ENCODE peak calls at places on chromosomes 4 and X, in seven cellular contexts. H is IMR-90, C is mesendoderm, D is mesenchymal stem cell, X is H1, Q is H9, K is trophoblast cell. W is an unnamed sample.

GRCh38 chr4:171025776-171026175 is 787.4 kb upstream of the GALNTL6 start:
- DNase-seq in H (no peak), C (no peak), D (peak; percentile 4), X (no peak), Q (no peak), K (no peak), W (no peak)

GRCh38 chr4:576245-576821 is at the start of gene TMEM271:
- DNase-seq in H (no peak), C (peak; percentile 50), D (no peak), X (no peak), Q (no peak), K (no peak), W (no peak)

GRCh38 chrX:120731386-120731785 is 101.5 kb upstream of the C1GALT1C1 start:
- DNase-seq in H (no peak), C (no peak), D (no peak), X (no peak), Q (no peak), K (no peak), W (no peak)

GRCh38 chr4:38132140-38132673 is 172.0 kb downstream of the PTTG2 start:
- DNase-seq in H (peak; percentile 99), C (peak; percentile 91), D (peak; percentile 100), X (no peak), Q (no peak), K (peak; percentile 75), W (no peak)

GRCh38 chr4:122469457-122469856 is 12.9 kb upstream of the IL2 start:
- DNase-seq in H (no peak), C (no peak), D (no peak), X (no peak), Q (no peak), K (no peak), W (no peak)

GRCh38 chr4:158805628-158806471 is 37.0 kb downstream of the FNIP2 start:
- DNase-seq in H (no peak), C (no peak), D (peak; percentile 79), X (no peak), Q (no peak), K (peak; percentile 81), W (no peak)

GRCh38 chr4:139242511-139243051 is 37.4 kb downstream of the MGARP start:
- DNase-seq in H (peak; percentile 62), C (no peak), D (peak; percentile 72), X (no peak), Q (no peak), K (no peak), W (no peak)

GRCh38 chr4:27357283-27357682 is 496.6 kb downstream of the STIM2 start:
- DNase-seq in H (no peak), C (peak; percentile 17), D (peak; percentile 6), X (no peak), Q (no peak), K (no peak), W (no peak)

GRCh38 chr4:9999956-10000551 is 21.2 kb downstream of the SLC2A9 start:
- DNase-seq in H (peak; percentile 17), C (no peak), D (no peak), X (no peak), Q (no peak), K (peak; percentile 84), W (no peak)

GRCh38 chr4:4866833-4867744 is 7.6 kb downstream of the MSX1 start:
- DNase-seq in H (no peak), C (peak; percentile 85), D (peak; percentile 21), X (no peak), Q (peak; percentile 79), K (no peak), W (no peak)

GRCh38 chrX:136880003-136880451 is 498 bp downstream of the RBMX start:
- DNase-seq in H (no peak), C (peak; percentile 31), D (peak; percentile 37), X (no peak), Q (no peak), K (peak; percentile 80), W (no peak)

GRCh38 chrX:130788786-130789581 is 114.0 kb downstream of the ENOX2 start:
- DNase-seq in H (peak; percentile 3), C (no peak), D (no peak), X (no peak), Q (no peak), K (no peak), W (no peak)

GRCh38 chr4:166121897-166122296 is 248.9 kb downstream of the TLL1 start:
- DNase-seq in H (no peak), C (peak; percentile 1), D (no peak), X (no peak), Q (no peak), K (no peak), W (no peak)

GRCh38 chrX:13752141-13752540 is 17.6 kb downstream of the OFD1 start:
- DNase-seq in H (no peak), C (no peak), D (no peak), X (no peak), Q (no peak), K (no peak), W (no peak)

GRCh38 chrX:150543230-150544155 is 24.9 kb upstream of the MTM1 start:
- DNase-seq in H (no peak), C (no peak), D (no peak), X (no peak), Q (no peak), K (no peak), W (no peak)

GRCh38 chrX:47697171-47697570 is 38.2 kb upstream of the UXT start:
- DNase-seq in H (no peak), C (no peak), D (no peak), X (no peak), Q (no peak), K (peak; percentile 47), W (no peak)

GRCh38 chrX:136666088-136666487 is 18.1 kb downstream of the CD40LG start:
- DNase-seq in H (no peak), C (no peak), D (no peak), X (no peak), Q (no peak), K (no peak), W (no peak)

DNA sequence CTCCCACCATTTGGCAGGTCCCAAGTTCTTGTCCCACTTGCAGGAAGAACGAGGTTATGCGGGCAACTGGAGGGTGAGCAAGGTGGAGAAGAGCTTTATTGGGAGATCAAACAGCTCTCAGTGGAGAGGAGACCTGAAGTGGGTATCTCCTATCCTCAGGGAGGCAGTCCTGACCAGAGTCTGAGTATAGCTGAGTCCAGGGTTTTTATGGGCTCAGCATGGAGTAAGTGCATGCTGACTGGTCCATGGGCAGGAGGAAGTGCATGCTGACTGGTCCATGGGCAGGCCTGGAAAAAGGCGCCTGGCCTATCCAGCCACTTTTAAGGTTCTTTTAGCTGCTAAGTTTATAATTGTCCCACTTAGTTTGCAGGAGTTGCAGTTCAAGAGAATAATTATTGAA is 7.4 kb upstream of the HNRNPD start:
- DNase-seq in H (no peak), C (peak; percentile 30), D (no peak), X (no peak), Q (no peak), K (no peak), W (no peak)
- H3K18ac ChIP-seq in H (no peak overlapping the region), C (no peak overlapping the region), D (no peak overlapping the region), X (no peak overlapping the region), Q (no peak overlapping the region), K (no peak overlapping the region), W (no peak overlapping the region)

GRCh38 chr4:127256500-127256899 is 376.3 kb upstream of the INTU start:
- DNase-seq in H (no peak), C (no peak), D (no peak), X (no peak), Q (no peak), K (no peak), W (no peak)
- H2BK5ac ChIP-seq in H (no peak overlapping the region), C (no peak overlapping the region), D (no peak overlapping the region), X (no peak overlapping the region), Q (no peak overlapping the region), K (no peak overlapping the region), W (no peak overlapping the region)

DNA sequence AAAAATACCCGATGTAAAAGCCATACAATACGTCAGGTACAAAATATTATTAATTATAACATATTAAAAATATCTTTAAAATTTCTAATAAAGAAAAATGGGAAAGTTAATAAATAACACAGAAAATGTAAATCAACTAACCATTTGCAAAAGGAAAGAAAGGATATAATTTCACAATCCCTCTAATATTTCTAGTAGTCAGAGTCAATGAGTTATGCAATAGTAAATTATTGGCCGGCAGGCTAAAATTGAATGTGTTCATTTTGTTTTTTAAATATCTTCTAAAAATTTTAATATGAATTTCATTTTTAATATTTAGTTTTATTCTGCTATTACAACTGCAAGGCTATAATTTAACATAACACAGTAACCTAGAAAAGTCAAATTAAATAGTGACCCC is 155.7 kb downstream of the FBXW7 start:
- DNase-seq in H (no peak), C (no peak), D (no peak), X (no peak), Q (no peak), K (no peak), W (no peak)
- H3K4ac ChIP-seq in H (no peak overlapping the region), C (no peak overlapping the region), D (no peak overlapping the region), X (no peak overlapping the region), Q (no peak overlapping the region), K (no peak overlapping the region), W (no peak overlapping the region)

GRCh38 chrX:153688534-153688899 is 791 bp downstream of the SLC6A8 start:
- DNase-seq in H (no peak), C (no peak), D (no peak), X (no peak), Q (no peak), K (no peak), W (no peak)

GRCh38 chrX:153688071-153688470 is 345 bp downstream of the SLC6A8 start:
- DNase-seq in H (no peak), C (no peak), D (no peak), X (no peak), Q (no peak), K (no peak), W (no peak)

GRCh38 chrX:153690466-153690865 is 2.7 kb downstream of the SLC6A8 start:
- DNase-seq in H (no peak), C (no peak), D (no peak), X (no peak), Q (no peak), K (no peak), W (no peak)

GRCh38 chrX:153689654-153690465 is 2.1 kb downstream of the SLC6A8 start:
- DNase-seq in H (peak; percentile 23), C (peak; percentile 45), D (no peak), X (no peak), Q (peak; percentile 59), K (peak; percentile 31), W (no peak)

GRCh38 chrX:153688900-153689590 is 1.3 kb downstream of the SLC6A8 start:
- DNase-seq in H (peak; percentile 6), C (no peak), D (no peak), X (no peak), Q (no peak), K (no peak), W (no peak)
- H3K18ac ChIP-seq in H (no peak overlapping the region), C (peak overlapping the region; percentile 64), D (no peak overlapping the region), X (no peak overlapping the region), Q (no peak overlapping the region), K (no peak overlapping the region), W (no peak overlapping the region)